ENCODE peak calls at places on chromosomes 2 and 18, in six cellular contexts. Y is A549, Z is endothelial cell of umbilical vein, P is K562, S is GM12878, F is HepG2. T is an unnamed sample.

GRCh38 chr2:43331428-43331827 is 105.0 kb upstream of the ZFP36L2 start:
- DNase-seq in Z (peak), Y (no peak), F (no peak), S (no peak), P (peak), T (peak)

GRCh38 chr2:84888401-84889276 is 7.8 kb upstream of the TRABD2A start:
- DNase-seq in Z (no peak), S (peak), Y (no peak), F (no peak), P (no peak), T (peak)

GRCh38 chr2:8290771-8291352 is 391.0 kb upstream of the ID2 start:
- DNase-seq in S (no peak), Z (no peak), F (no peak), P (no peak), Y (no peak), T (no peak)

GRCh38 chr2:9652898-9653479 is 22.2 kb upstream of the YWHAQ start:
- DNase-seq in Z (no peak), S (no peak), F (peak), P (no peak), Y (no peak), T (no peak)

GRCh38 chr2:241017228-241017940 is 19.0 kb downstream of the SNED1 start:
- DNase-seq in Z (no peak), S (no peak), P (no peak), Y (no peak), F (no peak), T (no peak)

GRCh38 chr18:27921904-27922541 is 254.9 kb downstream of the CDH2 start:
- DNase-seq in S (no peak), Z (no peak), F (peak), P (no peak), Y (peak), T (no peak)

GRCh38 chr2:199861116-199861774 is 10.3 kb upstream of the FTCDNL1 start:
- DNase-seq in S (no peak), F (peak), Z (peak), Y (peak), P (no peak), T (peak)

GRCh38 chr2:235591921-235592320 is 98.1 kb downstream of the AGAP1 start:
- DNase-seq in Z (no peak), F (no peak), P (no peak), S (no peak), Y (no peak), T (no peak)

GRCh38 chr2:238859636-238860347 is 11.9 kb downstream of the TWIST2 start:
- DNase-seq in P (no peak), S (no peak), Z (no peak), F (no peak), Y (no peak), T (no peak)

GRCh38 chr18:57210711-57211411 is 64.0 kb downstream of the BOD1L2 start:
- DNase-seq in Z (no peak), Y (peak), F (peak), P (no peak), S (no peak), T (no peak)

GRCh38 chr2:80852808-80853139 is 548.2 kb upstream of the LRRTM1 start:
- DNase-seq in P (no peak), Y (no peak), F (no peak), S (no peak), Z (no peak), T (peak)

GRCh38 chr18:3791258-3791657 is 341.3 kb downstream of the TGIF1 start:
- DNase-seq in Z (peak), F (no peak), P (no peak), S (no peak), Y (no peak), T (no peak)

GRCh38 chr18:47492691-47493090 is 241.2 kb upstream of the SKOR2 start:
- DNase-seq in S (no peak), P (no peak), F (no peak), Y (no peak), Z (no peak), T (no peak)

GRCh38 chr2:217065695-217066405 is 206.0 kb upstream of the TNP1 start:
- DNase-seq in P (no peak), S (no peak), F (no peak), Y (no peak), Z (peak), T (peak)

GRCh38 chr2:240213476-240214391 is 73.3 kb upstream of the OTOS start:
- DNase-seq in S (no peak), Y (no peak), Z (no peak), F (no peak), P (no peak), T (no peak)

GRCh38 chr18:33239298-33239697 is 201.2 kb downstream of the CCDC178 start:
- DNase-seq in P (no peak), S (no peak), Z (no peak), Y (no peak), F (no peak), T (no peak)

GRCh38 chr2:144256996-144257707 is 262.8 kb downstream of the ZEB2 start:
- DNase-seq in P (no peak), S (no peak), Y (no peak), Z (no peak), F (no peak), T (peak)

GRCh38 chr2:117470311-117471095 is 344.0 kb upstream of the DDX18 start:
- DNase-seq in P (peak), Y (no peak), F (peak), S (no peak), Z (no peak), T (peak)

GRCh38 chr2:135768863-135769262 is 27.2 kb downstream of the UBXN4 start:
- DNase-seq in Y (no peak), P (no peak), Z (no peak), F (no peak), S (no peak), T (no peak)

GRCh38 chr2:205612661-205613060 is 69.6 kb upstream of the NRP2 start:
- DNase-seq in F (no peak), S (no peak), Y (no peak), Z (no peak), P (peak), T (peak)

GRCh38 chr2:2839393-2840096 is 508.5 kb upstream of the MYT1L start:
- DNase-seq in Y (no peak), P (no peak), F (no peak), Z (no peak), S (no peak), T (no peak)

DNA sequence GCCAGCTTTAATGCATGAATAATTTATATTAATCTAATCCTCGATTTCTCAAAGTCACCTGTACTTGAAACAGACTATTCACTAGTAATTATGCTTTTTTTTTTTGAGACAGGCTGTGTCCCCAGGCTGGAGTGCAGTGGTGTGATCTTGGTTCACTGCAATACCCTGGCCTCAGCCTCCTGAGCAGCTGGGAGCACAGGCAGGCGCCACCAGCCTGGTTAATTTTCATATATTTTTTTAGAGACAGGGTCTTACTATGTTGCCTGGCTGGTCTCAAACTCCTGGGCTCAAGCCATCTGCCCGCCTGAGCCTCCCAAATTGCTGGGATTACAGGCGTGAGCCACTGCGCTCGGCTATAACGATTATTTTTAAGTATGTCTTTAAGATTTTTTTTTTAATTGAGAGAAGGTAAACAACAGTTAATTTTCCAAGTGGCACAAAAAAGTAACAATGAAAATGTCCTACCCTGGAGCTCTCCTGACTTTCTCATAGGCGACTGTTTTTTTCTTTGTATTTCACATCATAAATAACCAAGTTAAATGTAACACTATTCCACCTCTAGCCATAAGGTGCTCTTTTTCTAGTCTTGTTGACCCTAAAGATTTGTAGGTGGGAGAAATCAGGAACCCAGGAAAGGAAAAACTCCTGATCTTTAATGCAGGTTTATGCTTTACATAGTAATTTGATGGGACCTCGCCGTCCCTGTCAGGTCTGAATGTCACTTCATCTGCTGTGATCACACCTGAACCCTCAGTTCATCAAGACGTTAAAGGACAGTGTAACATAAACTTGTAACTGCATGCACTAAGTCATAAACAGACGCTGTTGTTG is 1.3 kb upstream of the ANKRD12 start:
- DNase-seq in S (no peak), P (no peak), F (no peak), Z (peak), Y (no peak), T (no peak)
- TF ChIP-seq MYC in S (no peak), P (no peak), F (no peak), Z (no peak), Y (no peak), T (no peak)

GRCh38 chr2:202638710-202639109 is 3.9 kb downstream of the FAM117B start:
- DNase-seq in Y (no peak), Z (no peak), F (no peak), P (no peak), S (no peak), T (no peak)

GRCh38 chr2:202632682-202633081 is 2.1 kb upstream of the FAM117B start:
- DNase-seq in Y (no peak), Z (peak), P (peak), F (no peak), S (no peak), T (no peak)

GRCh38 chr2:202633470-202633869 is 1.3 kb upstream of the FAM117B start:
- DNase-seq in Y (no peak), Z (no peak), F (no peak), S (no peak), P (no peak), T (no peak)

GRCh38 chr2:202634556-202635440 is at the start of gene FAM117B:
- DNase-seq in F (peak), Z (peak), Y (peak), P (peak), S (peak), T (peak)

DNA sequence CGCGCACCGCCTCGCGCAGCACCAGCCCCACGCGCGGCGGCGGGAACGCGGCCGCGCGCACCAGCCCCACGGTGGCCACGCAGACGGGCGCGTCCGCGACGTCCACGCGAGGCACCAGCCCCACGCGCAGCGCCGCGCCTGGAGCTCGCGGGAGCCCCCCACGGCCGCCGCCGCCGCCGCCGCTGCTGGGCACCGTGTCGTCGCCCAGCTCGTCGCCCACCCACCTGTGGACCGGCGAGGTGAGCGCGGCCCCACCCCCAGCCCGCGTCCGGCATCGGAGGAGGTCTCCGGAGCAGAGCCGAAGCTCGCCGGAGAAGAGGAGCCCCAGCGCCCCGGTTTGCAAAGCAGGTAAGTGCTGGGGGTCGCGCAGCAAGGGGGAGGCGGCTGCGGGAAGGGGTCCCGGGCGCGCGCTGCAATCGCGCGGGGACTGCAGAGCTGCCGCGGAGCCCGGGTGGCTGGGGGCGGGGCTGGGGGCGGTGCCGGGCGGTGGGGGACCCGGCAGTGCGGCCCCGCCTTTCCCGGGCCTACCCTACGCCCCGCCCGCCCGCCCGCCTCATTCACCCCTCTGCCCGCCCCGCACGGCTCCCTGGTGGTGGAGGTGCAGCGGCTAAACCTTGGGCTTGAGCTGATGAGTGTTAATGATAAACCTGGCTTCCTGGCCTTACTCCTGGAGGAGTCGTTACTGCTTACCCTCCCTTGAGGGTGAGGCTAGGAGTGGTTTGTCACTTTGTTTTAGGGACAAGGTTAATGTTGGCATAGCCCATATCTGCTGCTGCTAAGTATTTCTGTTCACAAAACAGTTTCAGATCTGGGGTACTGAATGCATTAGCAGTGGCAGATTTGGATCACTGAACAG is 900 bp downstream of the FAM117B start:
- DNase-seq in S (peak), Z (peak), F (peak), P (peak), Y (peak), T (peak)
- TF ChIP-seq POLR2A in S (peak), Z (no peak), F (peak), P (peak), Y (no peak), T (peak)

GRCh38 chr2:181239400-181239799 is 217.8 kb upstream of the ITGA4 start:
- DNase-seq in F (peak), Y (no peak), P (no peak), Z (no peak), S (no peak), T (peak)

GRCh38 chr2:181234429-181235410 is 222.5 kb upstream of the ITGA4 start:
- DNase-seq in S (no peak), Z (no peak), P (no peak), Y (no peak), F (no peak), T (peak)

GRCh38 chr2:181231886-181232644 is 225.1 kb upstream of the ITGA4 start:
- DNase-seq in F (no peak), S (no peak), Z (no peak), Y (no peak), P (no peak), T (no peak)

GRCh38 chr2:181231151-181231550 is 226.0 kb upstream of the ITGA4 start:
- DNase-seq in S (no peak), P (no peak), Z (no peak), F (no peak), Y (no peak), T (peak)

DNA sequence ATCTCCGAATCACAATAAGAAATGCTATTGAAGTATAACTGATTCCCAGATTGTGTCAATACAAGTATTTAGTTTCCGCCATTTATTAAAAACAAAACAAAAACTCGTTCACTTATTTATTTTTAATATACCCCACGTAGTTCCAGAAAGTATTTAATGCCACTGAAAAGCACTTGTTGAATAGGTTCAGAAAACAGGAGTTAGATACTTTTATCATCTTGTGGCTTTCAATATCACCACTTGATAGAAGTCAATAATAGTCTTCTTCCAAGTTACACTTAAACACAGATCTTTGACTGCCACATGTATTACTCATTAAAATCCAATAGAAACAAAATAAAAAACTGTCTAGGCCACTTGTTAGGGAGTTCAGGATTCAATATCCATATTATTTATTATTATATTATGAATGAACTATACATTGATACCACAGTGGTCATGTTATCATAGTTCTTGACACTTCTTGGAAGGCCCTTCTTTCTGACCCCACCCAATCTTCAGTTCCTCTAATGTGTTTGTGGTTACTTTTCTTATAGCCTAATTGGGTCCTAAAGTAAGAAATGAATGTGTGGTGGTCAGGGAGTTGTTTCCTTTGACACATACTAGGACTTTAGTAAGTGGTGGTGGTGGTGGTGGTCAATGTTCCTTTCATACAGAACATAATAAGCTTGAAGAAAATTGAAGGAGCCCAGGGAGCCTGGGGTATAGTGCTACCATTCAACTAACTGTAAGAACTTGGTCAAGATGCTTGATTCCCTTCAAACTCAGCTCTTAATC is 221.3 kb upstream of the ITGA4 start:
- DNase-seq in P (no peak), Z (no peak), F (no peak), Y (no peak), S (peak), T (peak)
- TF ChIP-seq MAX in P (no peak), Z (no peak), F (no peak), Y (no peak), S (no peak), T (no peak)

DNA sequence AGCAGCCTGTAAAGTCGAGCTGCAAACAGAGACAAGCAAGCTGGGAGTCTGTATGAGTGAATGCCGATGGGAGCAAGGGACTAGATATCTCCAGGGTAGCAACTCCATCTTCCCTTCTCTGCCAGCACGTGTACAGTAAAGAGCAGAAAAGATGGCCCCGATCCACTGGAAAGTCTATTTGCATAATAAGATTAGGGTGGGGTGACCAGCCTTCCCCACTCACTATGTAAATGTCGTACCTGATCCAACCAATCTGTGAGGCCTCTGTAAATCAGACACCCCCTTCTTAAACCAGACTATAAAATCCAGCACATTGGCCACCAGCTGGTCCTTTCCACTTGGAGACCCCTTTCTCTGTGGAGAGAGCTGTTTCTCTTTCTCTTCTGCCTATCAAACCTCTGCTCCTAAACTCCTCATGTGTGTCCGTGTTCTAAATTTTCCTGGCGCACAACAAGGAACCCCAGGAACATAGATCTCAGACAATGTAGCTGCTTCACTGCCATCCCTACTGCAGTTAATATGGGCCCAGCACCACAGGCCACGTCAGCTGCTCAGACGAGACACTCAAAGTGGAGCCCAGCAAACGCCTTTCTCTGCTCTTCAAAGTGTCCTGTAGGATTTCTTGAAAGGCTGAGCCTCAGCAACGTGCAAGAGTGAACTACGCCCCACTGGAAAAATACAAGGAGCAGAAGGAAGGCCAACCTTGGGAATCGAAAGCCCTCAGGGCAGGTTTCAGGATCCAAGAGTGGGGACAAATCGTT is 26.1 kb downstream of the DIPK1C start:
- DNase-seq in P (no peak), Z (no peak), F (no peak), S (no peak), Y (no peak), T (no peak)
- TF ChIP-seq MYC in P (no peak), Z (no peak), F (no peak), S (no peak), Y (no peak), T (no peak)

DNA sequence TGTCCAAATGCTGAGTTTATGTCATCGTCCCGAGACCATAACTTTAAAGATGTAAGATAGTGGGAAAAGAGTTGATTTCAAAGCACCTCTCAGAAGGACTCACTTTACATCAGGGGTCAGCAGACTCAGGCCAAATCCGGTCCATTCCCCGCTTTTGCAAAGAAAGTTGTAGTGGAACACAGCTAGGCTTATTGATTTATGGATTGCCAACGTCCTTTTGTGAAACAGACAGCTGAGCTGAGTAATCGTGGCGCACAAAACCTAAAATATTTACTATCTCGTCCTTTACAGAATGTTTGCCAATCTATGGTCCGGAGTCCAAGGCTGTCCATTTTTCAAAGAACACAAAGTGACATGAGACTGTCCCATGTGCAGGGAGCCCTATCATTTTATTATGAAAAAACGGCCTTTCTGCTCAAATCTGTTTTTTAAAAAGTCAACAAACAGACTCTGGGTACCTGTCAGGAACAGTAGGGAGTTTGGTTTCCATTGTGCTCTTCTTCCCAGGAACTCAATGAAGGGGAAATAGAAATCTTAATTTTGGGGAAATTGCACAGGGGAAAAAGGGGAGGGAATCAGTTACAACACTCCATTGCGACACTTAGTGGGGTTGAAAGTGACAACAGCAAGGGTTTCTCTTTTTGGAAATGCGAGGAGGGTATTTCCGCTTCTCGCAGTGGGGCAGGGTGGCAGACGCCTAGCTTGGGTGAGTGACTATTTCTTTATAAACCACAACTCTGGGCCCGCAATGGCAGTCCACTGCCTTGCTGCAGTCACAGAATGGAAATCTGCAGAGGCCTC is at the start of gene IL1RN:
- DNase-seq in S (no peak), F (peak), Z (no peak), P (no peak), Y (no peak), T (peak)
- TF ChIP-seq POLR2A in S (no peak), F (peak), Z (no peak), P (no peak), Y (no peak), T (no peak)